ENCODE peak calls at places on chromosome 11, in five cellular contexts. X is A549, Z is WTC11, F is H1, E is HepG2. T is an unnamed sample.

GRCh38 chr11:111514216-111515031 is at the start of gene HOATZ:
- DNase-seq in X (no peak), Z (peak; percentile 75), F (peak; percentile 82), E (no peak), T (no peak)

GRCh38 chr11:118971646-118972045 is at the start of gene FOXR1:
- DNase-seq in X (no peak), Z (no peak), F (no peak), E (no peak), T (no peak)

GRCh38 chr11:66115638-66116410 is 45.8 kb downstream of the PACS1 start:
- DNase-seq in X (no peak), Z (no peak), F (no peak), E (peak; percentile 46), T (peak; percentile 55)

GRCh38 chr11:62472063-62472884 is 53.4 kb downstream of the SCGB1A1 start:
- DNase-seq in X (peak; percentile 54), Z (no peak), F (no peak), E (peak; percentile 46), T (no peak)

GRCh38 chr11:47980093-47980906 is at the start of gene PTPRJ:
- DNase-seq in X (peak; percentile 73), Z (peak; percentile 77), F (peak; percentile 74), E (no peak), T (peak; percentile 32)

GRCh38 chr11:12044799-12045198 is 36.4 kb upstream of the DKK3 start:
- DNase-seq in X (no peak), Z (no peak), F (no peak), E (no peak), T (no peak)

GRCh38 chr11:45665206-45665932 is at the start of gene CHST1:
- DNase-seq in X (no peak), Z (peak; percentile 43), F (peak; percentile 64), E (no peak), T (peak; percentile 51)

GRCh38 chr11:10125522-10126133 is 168.4 kb downstream of the SBF2 start:
- DNase-seq in X (no peak), Z (no peak), F (no peak), E (no peak), T (no peak)

GRCh38 chr11:66866007-66866406 is 9.1 kb downstream of the LRFN4 start:
- DNase-seq in X (no peak), Z (no peak), F (no peak), E (no peak), T (no peak)

GRCh38 chr11:111438846-111439520 is 59.9 kb upstream of the POU2AF1 start:
- DNase-seq in X (no peak), Z (no peak), F (no peak), E (no peak), T (no peak)

GRCh38 chr11:106858200-106858599 is 160.1 kb downstream of the GUCY1A2 start:
- DNase-seq in X (no peak), Z (no peak), F (no peak), E (no peak), T (no peak)

GRCh38 chr11:69896250-69896649 is 77.0 kb upstream of the FGF3 start:
- DNase-seq in X (no peak), Z (no peak), F (no peak), E (no peak), T (no peak)

GRCh38 chr11:92941676-92942571 is 27.5 kb upstream of the MTNR1B start:
- DNase-seq in X (peak; percentile 40), Z (no peak), F (no peak), E (peak; percentile 23), T (peak; percentile 35)

GRCh38 chr11:102914238-102915043 is 39.7 kb upstream of the MMP12 start:
- DNase-seq in X (peak; percentile 18), Z (peak; percentile 34), F (peak; percentile 54), E (peak; percentile 4), T (peak; percentile 53)

GRCh38 chr11:134468796-134469195 is 56.8 kb upstream of the B3GAT1 start:
- DNase-seq in X (no peak), Z (no peak), F (no peak), E (no peak), T (no peak)

GRCh38 chr11:131582021-131582531 is 211.7 kb downstream of the NTM start:
- DNase-seq in X (no peak), Z (no peak), F (no peak), E (no peak), T (no peak)

GRCh38 chr11:4626207-4627105 is 10.8 kb upstream of the OR51D1 start:
- DNase-seq in X (peak; percentile 8), Z (peak; percentile 82), F (peak; percentile 84), E (peak; percentile 45), T (peak; percentile 37)

GRCh38 chr11:33448461-33449130 is 191.4 kb downstream of the HIPK3 start:
- DNase-seq in X (no peak), Z (no peak), F (no peak), E (no peak), T (peak; percentile 21)

GRCh38 chr11:9861860-9862725 is 198.2 kb downstream of the SWAP70 start:
- DNase-seq in X (peak; percentile 58), Z (peak; percentile 60), F (peak; percentile 67), E (peak; percentile 64), T (peak; percentile 74)

GRCh38 chr11:124080319-124081001 is 34.8 kb upstream of the VWA5A start:
- DNase-seq in X (no peak), Z (no peak), F (no peak), E (no peak), T (no peak)

GRCh38 chr11:21625982-21626381 is 566.9 kb upstream of the ANO5 start:
- DNase-seq in X (no peak), Z (no peak), F (no peak), E (no peak), T (no peak)

GRCh38 chr11:120336641-120337132 is 474 bp downstream of the ARHGEF12 start:
- DNase-seq in X (peak; percentile 31), Z (peak; percentile 59), F (peak; percentile 81), E (no peak), T (peak; percentile 51)

GRCh38 chr11:48012051-48012391 is 31.7 kb downstream of the PTPRJ start:
- DNase-seq in X (no peak), Z (no peak), F (no peak), E (no peak), T (no peak)

GRCh38 chr11:66743271-66743968 is 14.4 kb upstream of the SPTBN2 start:
- DNase-seq in X (peak; percentile 78), Z (no peak), F (no peak), E (no peak), T (no peak)

GRCh38 chr11:5258543-5259262 is 4.1 kb upstream of the HBG2 start:
- DNase-seq in X (no peak), Z (peak; percentile 54), F (no peak), E (no peak), T (no peak)

GRCh38 chr11:2132229-2132620 is 7.0 kb downstream of the IGF2 start:
- DNase-seq in X (no peak), Z (no peak), F (no peak), E (no peak), T (no peak)

GRCh38 chr11:61295596-61295926 is 445 bp upstream of the VWCE start:
- DNase-seq in X (no peak), Z (no peak), F (no peak), E (no peak), T (peak; percentile 14)

GRCh38 chr11:61297341-61297740 is 2.2 kb upstream of the VWCE start:
- DNase-seq in X (no peak), Z (no peak), F (no peak), E (no peak), T (no peak)

GRCh38 chr11:61294717-61295595 is at the start of gene VWCE:
- DNase-seq in X (peak; percentile 62), Z (peak; percentile 75), F (peak; percentile 86), E (peak; percentile 76), T (peak; percentile 56)

GRCh38 chr11:61290905-61291690 is 4.0 kb downstream of the VWCE start:
- DNase-seq in X (no peak), Z (peak; percentile 48), F (peak; percentile 65), E (no peak), T (no peak)

GRCh38 chr11:61293869-61294716 is 1.0 kb downstream of the VWCE start:
- DNase-seq in X (peak; percentile 67), Z (peak; percentile 39), F (peak; percentile 57), E (peak; percentile 34), T (peak; percentile 46)
- TF ChIP-seq JUN in X (no peak), Z (no peak), F (no peak), E (no peak), T (no peak)

DNA sequence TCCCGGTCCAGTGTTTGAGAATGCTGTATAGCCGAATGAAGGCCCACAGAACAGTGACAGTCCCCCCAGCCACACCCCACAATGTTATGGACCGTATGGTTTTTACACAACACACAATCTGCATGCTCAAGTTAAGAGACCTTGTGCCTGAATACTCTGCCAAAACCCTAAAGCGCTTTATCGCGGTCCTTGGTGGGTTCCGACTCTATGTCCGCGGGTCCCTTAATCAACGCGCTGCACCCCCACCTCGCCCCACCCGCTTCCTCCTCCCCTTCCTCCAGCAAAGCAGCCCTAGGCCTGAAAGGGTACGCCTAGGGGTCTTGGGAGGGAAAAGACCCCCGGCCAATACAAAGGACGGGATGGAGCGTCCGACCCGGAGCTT is 442 bp downstream of the COPB1 start:
- DNase-seq in X (peak; percentile 27), Z (peak; percentile 23), F (no peak), E (peak; percentile 12), T (peak; percentile 32)
- TF ChIP-seq JUN in X (no peak), Z (no peak), F (no peak), E (no peak), T (no peak)

GRCh38 chr11:15668718-15669117 is 554.0 kb downstream of the INSC start:
- DNase-seq in X (no peak), Z (no peak), F (no peak), E (no peak), T (no peak)

GRCh38 chr11:15663778-15664218 is 549.1 kb downstream of the INSC start:
- DNase-seq in X (no peak), Z (peak; percentile 62), F (peak; percentile 59), E (no peak), T (no peak)

GRCh38 chr11:15667127-15667725 is 552.5 kb downstream of the INSC start:
- DNase-seq in X (no peak), Z (no peak), F (no peak), E (no peak), T (no peak)

GRCh38 chr11:15662285-15662684 is 547.6 kb downstream of the INSC start:
- DNase-seq in X (no peak), Z (no peak), F (no peak), E (no peak), T (no peak)

GRCh38 chr11:15665368-15665871 is 550.7 kb downstream of the INSC start:
- DNase-seq in X (no peak), Z (no peak), F (peak; percentile 4), E (peak; percentile 19), T (no peak)
- TF ChIP-seq JUN in X (no peak), Z (no peak), F (no peak), E (no peak), T (peak; percentile 51)

GRCh38 chr11:71505001-71505400 is 22.1 kb upstream of the KRTAP5-7 start:
- DNase-seq in X (no peak), Z (no peak), F (no peak), E (no peak), T (peak; percentile 22)

GRCh38 chr11:71504526-71504925 is 22.5 kb upstream of the KRTAP5-7 start:
- DNase-seq in X (no peak), Z (no peak), F (peak; percentile 45), E (no peak), T (peak; percentile 21)

GRCh38 chr11:71507102-71507501 is 20.0 kb upstream of the KRTAP5-7 start:
- DNase-seq in X (no peak), Z (no peak), F (peak; percentile 32), E (no peak), T (no peak)

GRCh38 chr11:71502871-71503435 is 24.1 kb upstream of the KRTAP5-7 start:
- DNase-seq in X (no peak), Z (no peak), F (peak; percentile 26), E (no peak), T (no peak)

GRCh38 chr11:71505781-71506180 is 21.3 kb upstream of the KRTAP5-7 start:
- DNase-seq in X (no peak), Z (no peak), F (peak; percentile 50), E (no peak), T (no peak)
- TF ChIP-seq JUN in X (no peak), Z (no peak), F (no peak), E (no peak), T (no peak)

T was measured in endothelial cell of umbilical vein.